ENCODE peak calls at places on chromosomes 16 and 17, in four cellular contexts. One of them, this sample, is unnamed. For H3K27me3 and H3K4me1, the result is how much of the 10 kb centered on the place peaks cover.

GRCh38 chr17:44066204-44066930 is at the start of gene LSM12:
- DNase-seq in tibial artery: peak
- DNase-seq in heart right ventricle: peak
- DNase-seq in mammary epithelial cell: peak
- DNase-seq in this sample: peak

GRCh38 chr17:83191388-83192160 is 112.2 kb downstream of the METRNL start:
- DNase-seq in tibial artery: peak
- DNase-seq in heart right ventricle: no peak
- DNase-seq in mammary epithelial cell: no peak
- DNase-seq in this sample: no peak

GRCh38 chr17:20706752-20707372 is 127.3 kb downstream of the CDRT15L2 start:
- DNase-seq in tibial artery: no peak
- DNase-seq in heart right ventricle: no peak
- DNase-seq in mammary epithelial cell: peak
- DNase-seq in this sample: no peak

GRCh38 chr16:85441189-85441889 is 171.8 kb upstream of the GSE1 start:
- DNase-seq in tibial artery: no peak
- DNase-seq in heart right ventricle: no peak
- DNase-seq in mammary epithelial cell: no peak
- DNase-seq in this sample: no peak

GRCh38 chr16:89455178-89455577 is 35.2 kb downstream of the ANKRD11 start:
- DNase-seq in tibial artery: no peak
- DNase-seq in heart right ventricle: no peak
- DNase-seq in mammary epithelial cell: no peak
- DNase-seq in this sample: no peak

GRCh38 chr16:88686439-88687253 is at the start of gene SNAI3:
- DNase-seq in tibial artery: no peak
- DNase-seq in heart right ventricle: peak
- DNase-seq in mammary epithelial cell: peak
- DNase-seq in this sample: peak

GRCh38 chr16:55444754-55445485 is 34.1 kb upstream of the MMP2 start:
- DNase-seq in tibial artery: peak
- DNase-seq in heart right ventricle: peak
- DNase-seq in mammary epithelial cell: no peak
- DNase-seq in this sample: no peak

GRCh38 chr17:72884066-72884465 is 208.4 kb downstream of the SLC39A11 start:
- DNase-seq in tibial artery: no peak
- DNase-seq in heart right ventricle: no peak
- DNase-seq in mammary epithelial cell: no peak
- DNase-seq in this sample: no peak

GRCh38 chr16:47887496-47887895 is 268.3 kb downstream of the ABCC12 start:
- DNase-seq in tibial artery: no peak
- DNase-seq in heart right ventricle: no peak
- DNase-seq in mammary epithelial cell: peak
- DNase-seq in this sample: no peak

GRCh38 chr17:70076189-70076588 is 1.2 kb downstream of the KCNJ16 start:
- DNase-seq in tibial artery: no peak
- DNase-seq in heart right ventricle: no peak
- DNase-seq in mammary epithelial cell: no peak
- DNase-seq in this sample: no peak

GRCh38 chr17:58337600-58338453 is 9.2 kb upstream of the TSPOAP1 start:
- DNase-seq in tibial artery: peak
- DNase-seq in heart right ventricle: peak
- DNase-seq in mammary epithelial cell: no peak
- DNase-seq in this sample: peak

GRCh38 chr17:39804839-39805238 is 59.3 kb downstream of the IKZF3 start:
- DNase-seq in tibial artery: no peak
- DNase-seq in heart right ventricle: no peak
- DNase-seq in mammary epithelial cell: no peak
- DNase-seq in this sample: no peak

GRCh38 chr17:39800540-39800939 is 62.8 kb downstream of the GRB7 start:
- DNase-seq in tibial artery: no peak
- DNase-seq in heart right ventricle: no peak
- DNase-seq in mammary epithelial cell: peak
- DNase-seq in this sample: peak

GRCh38 chr17:39799395-39799794 is 61.7 kb downstream of the GRB7 start:
- DNase-seq in tibial artery: no peak
- DNase-seq in heart right ventricle: no peak
- DNase-seq in mammary epithelial cell: no peak
- DNase-seq in this sample: no peak

DNA sequence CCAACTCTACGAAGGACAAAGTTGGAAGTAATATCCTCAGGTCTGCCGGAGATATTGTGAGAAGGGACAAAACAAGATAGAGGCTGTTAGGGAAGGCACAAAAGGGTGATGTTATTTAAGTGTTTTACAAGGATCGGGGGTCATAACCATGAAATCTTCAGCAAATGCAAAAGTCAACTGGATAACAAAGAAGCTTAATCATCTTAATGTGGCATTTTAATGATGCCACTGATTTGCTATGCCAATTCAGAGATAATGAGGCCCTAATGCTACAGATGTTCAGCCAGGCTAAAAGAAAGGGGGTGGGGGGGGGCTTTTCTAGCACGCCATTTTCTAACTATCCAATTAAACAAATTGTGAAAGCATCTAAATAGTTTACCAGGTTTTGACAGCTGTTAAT is 63.1 kb downstream of the IKZF3 start:
- DNase-seq in tibial artery: no peak
- DNase-seq in heart right ventricle: no peak
- DNase-seq in mammary epithelial cell: no peak
- DNase-seq in this sample: no peak
- H3K27me3 ChIP-seq in tibial artery: under half
- H3K27me3 ChIP-seq in heart right ventricle: under half
- H3K27me3 ChIP-seq in mammary epithelial cell: under half
- H3K27me3 ChIP-seq in this sample: under half

GRCh38 chr17:17940451-17940911 is 31.7 kb downstream of the TOM1L2 start:
- DNase-seq in tibial artery: no peak
- DNase-seq in heart right ventricle: no peak
- DNase-seq in mammary epithelial cell: no peak
- DNase-seq in this sample: no peak
- H3K4me1 ChIP-seq in tibial artery: half or more
- H3K4me1 ChIP-seq in heart right ventricle: half or more
- H3K4me1 ChIP-seq in mammary epithelial cell: half or more
- H3K4me1 ChIP-seq in this sample: under half

DNA sequence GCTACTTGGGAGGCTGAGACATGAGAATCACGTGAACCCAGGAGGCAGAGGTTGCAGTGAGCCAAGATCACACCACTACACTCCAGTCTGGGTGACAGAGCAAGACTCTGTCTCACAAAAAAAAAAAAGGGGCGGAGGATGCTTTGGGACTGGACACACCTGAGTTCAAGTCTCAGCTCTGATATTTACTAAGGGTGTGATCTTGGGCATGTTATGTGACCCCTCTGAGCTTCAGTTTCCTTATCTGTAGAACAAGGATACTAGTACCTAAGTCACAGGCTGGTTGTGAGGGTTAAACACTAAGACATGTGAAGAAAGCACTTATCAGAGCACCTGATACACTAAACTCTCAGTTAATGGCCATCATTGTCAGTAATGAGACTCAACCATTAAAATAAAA is 25.9 kb downstream of the HOXB1 start:
- DNase-seq in tibial artery: no peak
- DNase-seq in heart right ventricle: no peak
- DNase-seq in mammary epithelial cell: no peak
- DNase-seq in this sample: no peak
- H3K27me3 ChIP-seq in tibial artery: under half
- H3K27me3 ChIP-seq in heart right ventricle: half or more
- H3K27me3 ChIP-seq in mammary epithelial cell: under half
- H3K27me3 ChIP-seq in this sample: under half

DNA sequence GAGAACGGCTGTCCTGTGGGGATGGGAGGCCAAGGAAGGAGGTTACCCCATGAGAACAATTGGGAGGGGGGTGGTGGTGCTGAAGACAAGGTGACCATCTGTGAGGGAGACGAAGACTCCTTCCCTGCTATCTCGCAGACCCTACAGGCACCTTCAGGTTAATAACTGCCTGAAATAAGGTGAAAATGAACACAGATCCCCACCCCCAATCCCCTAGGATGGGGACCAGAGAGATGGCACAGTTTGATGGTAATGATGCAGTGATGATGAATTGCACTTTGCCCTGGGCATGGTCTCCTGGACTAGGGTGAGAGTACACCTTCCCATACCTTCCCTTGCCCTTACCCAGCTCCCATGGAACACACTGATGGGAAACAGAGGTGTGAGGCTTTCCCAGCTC is 1.4 kb upstream of the NAE1 start:
- DNase-seq in tibial artery: no peak
- DNase-seq in heart right ventricle: no peak
- DNase-seq in mammary epithelial cell: no peak
- DNase-seq in this sample: no peak
- H3K4me1 ChIP-seq in tibial artery: under half
- H3K4me1 ChIP-seq in heart right ventricle: under half
- H3K4me1 ChIP-seq in mammary epithelial cell: under half
- H3K4me1 ChIP-seq in this sample: under half

GRCh38 chr17:56835259-56835575 is 1.3 kb downstream of the DGKE start:
- DNase-seq in tibial artery: no peak
- DNase-seq in heart right ventricle: no peak
- DNase-seq in mammary epithelial cell: no peak
- DNase-seq in this sample: no peak
- H3K27me3 ChIP-seq in tibial artery: under half
- H3K27me3 ChIP-seq in heart right ventricle: under half
- H3K27me3 ChIP-seq in mammary epithelial cell: under half
- H3K27me3 ChIP-seq in this sample: under half